ENCODE peak calls at places on chromosome 12, in seven cellular contexts. J, K, G, R, E, V and H are unnamed samples.

GRCh38 chr12:101414533-101415119 is 7.1 kb upstream of the ARL1 start:
- DNase-seq in J (peak), K (peak), G (peak), R (peak), E (peak), V (peak), H (peak)

GRCh38 chr12:25155031-25155576 is 39.9 kb downstream of the DNAI7 start:
- DNase-seq in J (peak), K (peak), G (no peak), R (peak), E (no peak), V (no peak), H (peak)

GRCh38 chr12:2959508-2960431 is 573 bp downstream of the TEAD4 start:
- DNase-seq in J (no peak), K (peak), G (peak), R (peak), E (peak), V (peak), H (peak)

GRCh38 chr12:106767954-106768501 is 6.5 kb upstream of the RIC8B start:
- DNase-seq in J (no peak), K (no peak), G (no peak), R (no peak), E (no peak), V (peak), H (peak)

GRCh38 chr12:50677858-50678257 is 86.0 kb upstream of the ATF1 start:
- DNase-seq in J (no peak), K (peak), G (no peak), R (no peak), E (peak), V (no peak), H (peak)

GRCh38 chr12:32533971-32534590 is 134.7 kb downstream of the FGD4 start:
- DNase-seq in J (peak), K (peak), G (peak), R (peak), E (peak), V (no peak), H (peak)

GRCh38 chr12:111643428-111643826 is 42.3 kb downstream of the BRAP start:
- DNase-seq in J (no peak), K (no peak), G (peak), R (peak), E (peak), V (no peak), H (peak)

GRCh38 chr12:32298917-32299316 is 100.4 kb upstream of the FGD4 start:
- DNase-seq in J (no peak), K (peak), G (no peak), R (no peak), E (no peak), V (no peak), H (no peak)

GRCh38 chr12:12696562-12697383 is 790 bp upstream of the GPR19 start:
- DNase-seq in J (peak), K (peak), G (peak), R (peak), E (peak), V (peak), H (peak)

GRCh38 chr12:55927588-55928502 is at the start of gene PYM1:
- DNase-seq in J (peak), K (peak), G (peak), R (peak), E (peak), V (peak), H (peak)

GRCh38 chr12:77535734-77536133 is 295.0 kb upstream of the NAV3 start:
- DNase-seq in J (no peak), K (no peak), G (no peak), R (no peak), E (no peak), V (no peak), H (no peak)

GRCh38 chr12:104933128-104933527 is 25.0 kb downstream of the SLC41A2 start:
- DNase-seq in J (no peak), K (no peak), G (no peak), R (no peak), E (no peak), V (no peak), H (no peak)

GRCh38 chr12:103647267-103647666 is 60.2 kb downstream of the STAB2 start:
- DNase-seq in J (no peak), K (peak), G (peak), R (peak), E (no peak), V (no peak), H (peak)

GRCh38 chr12:98227162-98227561 is 288.2 kb upstream of the TMPO start:
- DNase-seq in J (peak), K (no peak), G (no peak), R (peak), E (no peak), V (peak), H (no peak)

GRCh38 chr12:123131291-123131831 is 19.5 kb downstream of the PITPNM2 start:
- DNase-seq in J (no peak), K (no peak), G (no peak), R (no peak), E (no peak), V (no peak), H (no peak)

GRCh38 chr12:107242189-107242588 is 148.8 kb upstream of the CRY1 start:
- DNase-seq in J (no peak), K (no peak), G (no peak), R (peak), E (no peak), V (no peak), H (peak)

GRCh38 chr12:8985213-8985612 is 4.1 kb upstream of the KLRG1 start:
- DNase-seq in J (no peak), K (no peak), G (no peak), R (no peak), E (no peak), V (no peak), H (no peak)

GRCh38 chr12:22304341-22304740 is 30.2 kb downstream of the ST8SIA1 start:
- DNase-seq in J (no peak), K (no peak), G (no peak), R (no peak), E (no peak), V (no peak), H (no peak)

GRCh38 chr12:113660941-113661340 is 189.3 kb upstream of the LHX5 start:
- DNase-seq in J (no peak), K (no peak), G (no peak), R (no peak), E (no peak), V (no peak), H (no peak)

GRCh38 chr12:111692575-111693210 is 6.8 kb downstream of the ACAD10 start:
- DNase-seq in J (peak), K (peak), G (peak), R (peak), E (no peak), V (peak), H (no peak)

GRCh38 chr12:92363295-92364146 is 217.9 kb upstream of the BTG1 start:
- DNase-seq in J (peak), K (peak), G (peak), R (peak), E (peak), V (no peak), H (peak)

GRCh38 chr12:95882873-95883272 is 24.1 kb downstream of the SNRPF start:
- DNase-seq in J (no peak), K (no peak), G (no peak), R (no peak), E (no peak), V (no peak), H (no peak)

GRCh38 chr12:23472329-23472971 is 477.0 kb downstream of the SOX5 start:
- DNase-seq in J (no peak), K (no peak), G (no peak), R (no peak), E (no peak), V (no peak), H (no peak)